ENCODE peak calls at places on chromosome 16, in seven cellular contexts. N is ovary, M is uterus, T is IMR-90, E is adrenal gland, K is esophagus squamous epithelium, U is transverse colon. R is an unnamed sample.

GRCh38 chr16:59684911-59685310 is 950.8 kb upstream of the GOT2 start:
- DNase-seq in N (no peak), M (no peak), T (peak), E (no peak), K (no peak), U (no peak), R (no peak)

GRCh38 chr16:53754938-53755910 is 51.3 kb downstream of the FTO start:
- DNase-seq in N (peak), M (peak), T (peak), E (peak), K (no peak), U (peak), R (no peak)

GRCh38 chr16:15949210-15950166 is at the start of gene ABCC1:
- DNase-seq in N (peak), M (peak), T (no peak), E (no peak), K (no peak), U (peak), R (peak)

GRCh38 chr16:17590711-17591654 is 120.2 kb upstream of the XYLT1 start:
- DNase-seq in N (no peak), M (no peak), T (no peak), E (no peak), K (no peak), U (no peak), R (no peak)

GRCh38 chr16:85428168-85428898 is 184.8 kb upstream of the GSE1 start:
- DNase-seq in N (peak), M (no peak), T (no peak), E (no peak), K (no peak), U (peak), R (peak)

GRCh38 chr16:56269824-56270684 is 78.8 kb downstream of the GNAO1 start:
- DNase-seq in N (no peak), M (no peak), T (peak), E (no peak), K (no peak), U (peak), R (peak)

GRCh38 chr16:24879684-24880083 is 33.9 kb downstream of the SLC5A11 start:
- DNase-seq in N (no peak), M (no peak), T (no peak), E (no peak), K (no peak), U (no peak), R (no peak)

GRCh38 chr16:47866431-47866830 is 289.4 kb downstream of the ABCC12 start:
- DNase-seq in N (no peak), M (no peak), T (no peak), E (no peak), K (no peak), U (no peak), R (no peak)

GRCh38 chr16:14454391-14454790 is 175.7 kb downstream of the PARN start:
- DNase-seq in N (no peak), M (no peak), T (peak), E (no peak), K (no peak), U (no peak), R (no peak)

GRCh38 chr16:53489754-53490153 is 13.3 kb downstream of the AKTIP start:
- DNase-seq in N (no peak), M (no peak), T (no peak), E (no peak), K (no peak), U (no peak), R (no peak)

GRCh38 chr16:11405331-11406176 is 60.3 kb downstream of the RMI2 start:
- DNase-seq in N (no peak), M (no peak), T (peak), E (no peak), K (no peak), U (peak), R (no peak)

GRCh38 chr16:59586331-59586730 is 852.2 kb upstream of the GOT2 start:
- DNase-seq in N (no peak), M (no peak), T (no peak), E (no peak), K (no peak), U (no peak), R (no peak)

GRCh38 chr16:11233727-11234376 is 22.2 kb downstream of the SOCS1 start:
- DNase-seq in N (no peak), M (no peak), T (no peak), E (no peak), K (no peak), U (peak), R (no peak)

GRCh38 chr16:15807603-15808009 is 49.2 kb downstream of the MYH11 start:
- DNase-seq in N (peak), M (peak), T (peak), E (no peak), K (no peak), U (peak), R (peak)

GRCh38 chr16:11059588-11059987 is 115.2 kb downstream of the CLEC16A start:
- DNase-seq in N (no peak), M (no peak), T (no peak), E (no peak), K (no peak), U (no peak), R (no peak)

GRCh38 chr16:19410435-19411153 is 7.1 kb upstream of the TMC5 start:
- DNase-seq in N (no peak), M (no peak), T (no peak), E (no peak), K (no peak), U (peak), R (peak)

DNA sequence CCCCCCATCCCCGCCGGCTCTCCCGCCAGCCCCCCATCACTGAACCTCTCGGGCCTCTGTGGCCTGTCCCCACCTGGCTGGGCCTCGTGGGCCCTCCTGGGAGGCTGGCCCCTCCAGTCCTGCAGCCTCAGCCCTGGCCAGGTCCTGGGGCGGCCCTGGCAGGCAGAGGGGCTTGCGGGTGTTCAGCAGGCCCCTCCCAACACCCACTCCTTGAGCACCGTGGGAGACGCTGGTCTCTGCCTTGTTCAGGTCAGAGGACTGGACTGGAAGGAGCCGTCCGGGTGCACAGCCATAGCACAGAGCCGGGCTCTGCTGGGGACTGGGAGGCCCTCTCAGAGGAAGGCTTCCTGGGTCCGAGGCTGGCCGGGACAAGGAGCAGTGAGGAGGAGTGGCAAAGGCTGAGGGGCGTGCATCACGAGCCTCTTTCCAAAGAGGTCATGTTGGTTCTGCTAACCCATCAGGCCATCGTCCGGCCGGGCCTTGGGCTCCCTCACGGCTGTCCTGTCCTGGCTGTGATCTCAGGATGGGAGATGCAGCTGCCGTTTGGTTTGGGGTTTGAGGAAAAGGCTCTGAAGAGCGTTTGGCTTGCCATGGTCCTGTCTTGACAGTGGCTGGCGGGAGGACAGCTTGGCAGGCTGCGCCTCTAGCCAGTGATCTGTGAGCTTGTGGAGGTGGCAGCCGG is 6.3 kb upstream of the PABPN1L start:
- DNase-seq in N (no peak), M (no peak), T (no peak), E (no peak), K (no peak), U (no peak), R (no peak)
- TF ChIP-seq POLR2A in N (no peak), M (no peak), T (no peak), E (no peak), K (no peak), U (no peak), R (no peak)

DNA sequence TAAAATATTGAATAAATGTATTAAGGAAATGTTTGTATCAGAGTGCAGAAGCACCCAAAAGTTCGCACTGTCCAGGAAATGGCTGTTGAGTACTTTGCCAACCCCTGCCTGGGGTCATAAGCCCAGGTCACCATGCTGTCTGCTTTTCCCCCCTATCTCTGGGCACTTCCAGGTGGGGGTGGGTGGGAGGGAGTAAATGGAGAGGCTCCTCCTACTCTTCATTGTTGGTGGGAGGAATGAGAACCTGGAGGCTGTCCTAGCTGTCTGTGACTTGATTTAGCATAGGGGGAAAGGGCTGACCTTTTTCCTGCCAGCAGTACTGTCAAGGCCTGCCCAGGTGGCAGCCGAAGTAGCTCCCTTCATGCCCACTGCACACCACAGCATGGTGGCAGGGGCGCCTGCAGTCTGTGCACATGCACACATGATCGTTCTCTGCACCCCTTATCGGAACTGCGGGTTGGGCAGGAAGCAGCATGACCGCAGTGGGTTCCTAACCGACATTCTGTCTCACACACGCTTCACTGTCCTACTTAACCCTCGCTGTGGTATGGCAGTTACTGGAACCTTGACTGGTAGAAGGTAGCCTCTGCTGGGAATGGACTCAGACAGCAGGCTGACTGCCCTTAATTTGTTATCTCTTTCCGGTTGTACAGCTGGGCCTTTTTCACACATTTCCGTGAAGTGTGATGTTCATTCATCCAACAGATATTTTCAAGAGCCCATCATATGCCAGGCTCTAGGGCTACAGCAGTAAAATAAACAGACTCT is 41.5 kb downstream of the LDHD start:
- DNase-seq in N (no peak), M (no peak), T (no peak), E (peak), K (peak), U (peak), R (peak)
- TF ChIP-seq POLR2A in N (no peak), M (no peak), T (no peak), E (no peak), K (no peak), U (no peak), R (no peak)

DNA sequence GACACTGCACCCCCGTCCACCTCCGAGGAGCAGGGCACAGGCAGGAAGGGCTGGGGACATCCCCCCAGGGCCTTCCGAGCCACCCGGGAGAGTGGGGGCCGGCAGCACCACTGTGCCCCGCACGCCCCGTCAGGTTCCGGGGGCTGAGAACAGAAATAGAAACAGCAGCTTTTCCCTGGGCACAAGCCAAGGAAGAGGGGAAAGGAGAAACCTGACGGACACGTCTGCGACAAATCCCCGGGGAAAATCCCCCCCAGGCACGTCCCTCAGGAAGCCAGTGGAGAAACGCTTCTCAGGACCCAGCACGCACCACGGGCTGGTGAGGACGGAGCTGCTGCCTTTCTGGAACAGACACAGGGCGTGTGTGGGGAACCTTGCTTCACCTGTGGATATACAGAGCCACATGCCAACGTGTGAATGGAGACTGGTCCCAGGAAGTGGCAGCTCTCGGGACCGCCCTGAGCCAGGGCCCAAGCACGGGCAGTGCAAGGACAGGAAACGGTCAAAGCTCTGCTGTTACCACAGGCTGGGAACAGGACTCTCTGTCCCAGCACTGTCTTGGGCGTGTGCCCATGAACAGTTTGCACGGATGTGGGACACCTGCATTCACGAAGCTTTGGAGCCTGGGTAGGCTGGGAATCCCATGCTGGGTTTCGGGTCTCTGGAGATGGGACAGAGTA is 1.2 kb upstream of the TMEM204 start:
- DNase-seq in N (peak), M (peak), T (no peak), E (no peak), K (no peak), U (peak), R (no peak)
- TF ChIP-seq POLR2A in N (no peak), M (no peak), T (no peak), E (no peak), K (no peak), U (no peak), R (no peak)

DNA sequence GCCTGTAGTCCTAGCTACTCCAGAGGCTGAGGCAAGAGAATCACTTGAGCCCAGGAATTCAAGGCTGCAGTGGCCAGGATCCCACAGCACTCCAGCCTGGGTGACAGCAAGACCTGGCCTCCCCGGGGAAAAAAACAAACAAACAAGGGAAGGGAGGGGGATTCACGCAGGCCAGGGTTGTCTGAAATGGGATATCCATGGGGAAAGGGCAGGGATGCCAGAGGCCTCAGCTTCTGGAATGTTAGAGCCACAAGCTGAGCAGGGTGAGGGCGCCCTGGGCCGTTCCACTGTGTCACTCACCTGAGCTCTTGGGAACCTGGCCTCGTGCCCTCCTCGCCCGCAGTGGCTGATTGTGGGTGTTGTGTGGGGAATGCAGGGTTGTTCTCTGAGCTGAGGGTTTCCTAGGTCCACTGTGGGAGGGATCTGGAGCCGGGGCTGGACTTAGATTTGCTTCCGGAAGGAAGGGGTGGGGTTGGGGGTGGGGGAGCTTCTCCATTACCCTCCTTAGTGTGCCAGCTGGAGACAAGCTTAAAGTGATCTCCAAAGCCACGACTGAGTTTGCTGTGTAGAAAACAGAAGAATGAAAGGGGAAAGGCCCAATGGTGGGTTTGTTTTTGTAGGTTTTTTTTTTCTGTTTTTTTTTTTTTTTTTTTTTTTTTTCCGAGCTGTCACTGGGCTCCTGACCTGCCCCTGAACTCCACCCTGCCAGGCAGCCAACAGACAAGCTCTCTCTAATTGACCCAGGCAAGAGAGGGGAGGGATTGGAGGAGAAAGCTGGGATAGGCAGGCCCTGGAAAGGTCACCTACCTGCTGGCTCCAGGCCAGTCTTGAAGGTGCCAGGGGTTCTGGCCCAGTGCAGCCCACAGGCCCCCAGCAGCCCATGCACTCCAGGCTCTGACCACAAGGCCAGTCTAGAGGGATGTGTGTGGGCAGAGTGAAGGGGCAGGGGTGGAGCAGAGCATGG is at the start of gene SULT1A1:
- DNase-seq in N (no peak), M (peak), T (no peak), E (peak), K (no peak), U (peak), R (peak)
- TF ChIP-seq POLR2A in N (no peak), M (no peak), T (no peak), E (no peak), K (no peak), U (peak), R (no peak)

DNA sequence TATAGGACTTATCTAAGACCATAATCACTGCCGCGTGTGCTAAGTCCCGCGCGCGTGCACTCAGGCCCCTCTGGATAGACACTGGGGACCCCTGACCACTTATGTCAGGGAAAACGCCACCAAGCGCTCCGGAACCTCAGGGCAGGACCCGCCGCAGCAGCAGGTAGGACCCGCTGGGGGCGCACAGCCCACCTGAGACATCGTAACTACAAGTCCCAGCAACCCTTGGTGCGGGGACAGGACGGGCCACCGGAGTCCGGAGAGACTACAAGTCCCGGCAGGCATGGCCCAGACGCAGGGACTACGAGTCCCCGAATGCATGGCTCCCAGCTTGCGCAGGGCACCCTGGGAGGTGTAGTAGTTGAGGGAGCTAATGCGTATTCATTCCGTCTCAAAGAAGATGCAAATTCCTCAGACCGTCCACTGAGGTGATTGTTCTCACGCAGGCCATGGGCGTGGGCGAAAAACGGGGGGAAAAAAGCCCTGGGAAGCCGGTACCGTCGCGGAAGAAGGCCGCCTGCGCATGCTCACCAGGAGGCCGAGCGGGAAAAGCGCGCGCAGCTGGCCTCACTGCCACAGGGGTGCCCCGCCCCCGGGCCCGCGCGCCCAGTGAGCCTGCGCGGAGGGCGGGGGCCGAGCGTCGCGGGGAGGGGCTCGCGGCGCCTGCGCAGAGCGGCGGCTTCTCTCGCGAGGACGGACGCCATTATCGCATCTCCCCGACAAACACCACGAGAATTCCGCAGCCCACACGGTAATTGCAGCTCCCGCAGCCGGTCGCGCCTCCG is at the start of gene BANP:
- DNase-seq in N (peak), M (peak), T (peak), E (peak), K (peak), U (peak), R (peak)
- TF ChIP-seq POLR2A in N (peak), M (peak), T (no peak), E (peak), K (peak), U (peak), R (no peak)

GRCh38 chr16:2152695-2153506 is 2.7 kb upstream of the TRAF7 start:
- DNase-seq in N (peak), M (no peak), T (no peak), E (no peak), K (no peak), U (peak), R (peak)
- TF ChIP-seq POLR2A in N (no peak), M (no peak), T (peak), E (no peak), K (no peak), U (peak), R (no peak)

GRCh38 chr16:27286446-27286845 is 17.9 kb upstream of the NSMCE1 start:
- DNase-seq in N (no peak), M (no peak), T (peak), E (peak), K (no peak), U (no peak), R (no peak)
- TF ChIP-seq POLR2A in N (no peak), M (no peak), T (no peak), E (no peak), K (no peak), U (no peak), R (no peak)